ENCODE peak calls at places on chromosomes 3 and 15, in ten cellular contexts. I is nephron progenitor cell, A is OCI-LY7, N is activated B cell treated with CpG ODN at 0.5 μM for 24 hours, T is Panc1, D is vagina, Q is H9, M is PC-3, K is cardiac muscle cell, L is HFFc6. U is an unnamed sample.
A peak's percentile ranks its signal among the peaks of the same experiment; 100 is the strongest.

GRCh38 chr15:47787875-47788274 is 70.6 kb downstream of the SEMA6D start:
- DNase-seq in Q (no peak), A (no peak), K (peak; percentile 73), T (no peak), N (no peak), D (no peak), L (no peak), I (no peak), M (no peak), U (no peak)

GRCh38 chr15:64596701-64597468 is 136.5 kb downstream of the ZNF609 start:
- DNase-seq in A (no peak), Q (peak; percentile 62), D (no peak), T (no peak), I (peak; percentile 28), K (peak; percentile 84), N (no peak), L (peak; percentile 9), M (no peak), U (no peak)

GRCh38 chr3:45241206-45241605 is 15.1 kb upstream of the TMEM158 start:
- DNase-seq in Q (no peak), L (no peak), I (no peak), T (no peak), M (no peak), A (no peak), K (no peak), D (no peak), N (no peak), U (no peak)

GRCh38 chr3:126309861-126310655 is 47.1 kb downstream of the KLF15 start:
- DNase-seq in A (no peak), N (no peak), D (peak; percentile 42), T (no peak), Q (no peak), I (no peak), M (no peak), L (no peak), K (no peak), U (no peak)

GRCh38 chr15:70853855-70854668 is at the start of gene LARP6:
- DNase-seq in N (peak; percentile 18), K (peak; percentile 88), Q (peak; percentile 72), I (peak; percentile 84), D (no peak), L (no peak), M (peak; percentile 48), A (no peak), T (no peak), U (peak; percentile 58)

GRCh38 chr3:184687363-184688049 is 24.4 kb downstream of the MAGEF1 start:
- DNase-seq in D (no peak), M (no peak), A (no peak), T (no peak), K (no peak), L (no peak), Q (no peak), I (peak; percentile 47), N (peak; percentile 43), U (no peak)

GRCh38 chr15:50046868-50047267 is 72.2 kb downstream of the ATP8B4 start:
- DNase-seq in M (peak; percentile 39), D (no peak), Q (no peak), N (no peak), K (no peak), T (no peak), A (no peak), L (peak; percentile 28), I (no peak), U (no peak)

GRCh38 chr3:49173116-49173791 is 1.9 kb downstream of the KLHDC8B start:
- DNase-seq in Q (peak; percentile 55), N (no peak), M (no peak), I (peak; percentile 64), A (no peak), T (no peak), L (no peak), D (no peak), K (peak; percentile 86), U (no peak)

GRCh38 chr15:89121414-89121813 is 33.2 kb downstream of the ABHD2 start:
- DNase-seq in Q (no peak), K (no peak), T (no peak), M (peak; percentile 71), A (no peak), D (no peak), N (no peak), I (no peak), L (no peak), U (no peak)

GRCh38 chr3:17518189-17519059 is 224.0 kb downstream of the TBC1D5 start:
- DNase-seq in T (no peak), Q (peak; percentile 55), N (no peak), L (no peak), K (peak; percentile 62), M (no peak), I (no peak), D (no peak), A (no peak), U (no peak)

GRCh38 chr3:37221407-37221806 is 47.0 kb upstream of the LRRFIP2 start:
- DNase-seq in N (no peak), T (no peak), D (no peak), I (no peak), L (peak; percentile 76), M (peak; percentile 98), Q (no peak), A (no peak), K (no peak), U (no peak)

GRCh38 chr3:120100711-120101110 is 6.5 kb upstream of the GSK3B start:
- DNase-seq in D (no peak), I (no peak), T (no peak), Q (no peak), K (no peak), A (no peak), L (peak; percentile 49), M (no peak), N (no peak), U (no peak)

GRCh38 chr15:62931650-62932049 is 110.9 kb upstream of the TPM1 start:
- DNase-seq in A (no peak), Q (no peak), K (no peak), L (no peak), T (no peak), D (no peak), N (no peak), M (no peak), I (no peak), U (no peak)

GRCh38 chr3:144031938-144032337 is 60.3 kb downstream of the DIPK2A start:
- DNase-seq in D (no peak), Q (no peak), T (no peak), K (no peak), L (no peak), I (no peak), A (no peak), M (peak; percentile 12), N (no peak), U (no peak)

GRCh38 chr15:70231484-70231883 is 133.8 kb upstream of the TLE3 start:
- DNase-seq in L (no peak), Q (no peak), D (no peak), T (no peak), A (no peak), I (no peak), K (no peak), M (no peak), N (no peak), U (no peak)

GRCh38 chr15:70099966-70100494 is 2.3 kb upstream of the TLE3 start:
- DNase-seq in A (peak; percentile 36), L (no peak), Q (no peak), K (peak; percentile 54), M (peak; percentile 39), I (no peak), N (no peak), D (no peak), T (no peak), U (peak; percentile 48)

GRCh38 chr3:61334783-61335182 is 83.5 kb upstream of the FHIT start:
- DNase-seq in D (no peak), M (no peak), L (no peak), N (no peak), Q (no peak), A (no peak), K (no peak), I (no peak), T (no peak), U (no peak)

GRCh38 chr3:195117978-195118581 is 152.9 kb downstream of the XXYLT1 start:
- DNase-seq in T (no peak), M (peak; percentile 89), N (no peak), I (no peak), D (no peak), L (no peak), K (no peak), A (no peak), Q (no peak), U (no peak)
- TF ChIP-seq CTCF in T (peak; percentile 61), M (peak; percentile 31), N (no peak), I (peak; percentile 13), D (no peak), L (peak; percentile 46), K (peak; percentile 46), A (peak; percentile 52), Q (peak; percentile 51), U (peak; percentile 16)

GRCh38 chr3:113531826-113532697 is at the start of gene SIDT1:
- DNase-seq in N (peak; percentile 49), I (peak; percentile 12), K (peak; percentile 15), Q (peak; percentile 42), T (no peak), M (peak; percentile 76), A (peak; percentile 76), L (no peak), D (no peak), U (peak; percentile 84)
- TF ChIP-seq CTCF in N (no peak), I (no peak), K (no peak), Q (no peak), T (peak; percentile 6), M (peak; percentile 35), A (no peak), L (no peak), D (no peak), U (no peak)

GRCh38 chr3:50611464-50612233 is at the start of gene CISH:
- DNase-seq in M (peak; percentile 96), N (peak; percentile 92), I (peak; percentile 98), A (peak; percentile 78), D (peak; percentile 98), K (peak; percentile 97), L (peak; percentile 88), T (no peak), Q (peak; percentile 96), U (peak; percentile 93)
- TF ChIP-seq CTCF in M (peak; percentile 44), N (no peak), I (peak; percentile 54), A (peak; percentile 72), D (peak; percentile 5), K (peak; percentile 60), L (peak; percentile 73), T (peak; percentile 18), Q (peak; percentile 83), U (peak; percentile 49)

GRCh38 chr15:29936353-29937049 is 114.2 kb upstream of the TJP1 start:
- DNase-seq in I (no peak), A (no peak), N (no peak), D (no peak), Q (no peak), M (peak; percentile 86), T (no peak), K (no peak), L (no peak), U (no peak)

GRCh38 chr15:29934251-29934650 is 112.0 kb upstream of the TJP1 start:
- DNase-seq in M (peak; percentile 99), A (no peak), K (no peak), Q (no peak), D (no peak), L (peak; percentile 52), T (peak; percentile 39), N (no peak), I (no peak), U (no peak)

GRCh38 chr15:29933043-29933442 is 110.8 kb upstream of the TJP1 start:
- DNase-seq in D (no peak), A (no peak), I (no peak), L (no peak), M (no peak), T (no peak), N (no peak), Q (no peak), K (no peak), U (no peak)

GRCh38 chr15:29937956-29938355 is 115.7 kb upstream of the TJP1 start:
- DNase-seq in T (no peak), K (no peak), L (no peak), D (no peak), M (peak; percentile 94), I (no peak), N (no peak), Q (no peak), A (no peak), U (no peak)

GRCh38 chr15:29935296-29936020 is 113.2 kb upstream of the TJP1 start:
- DNase-seq in D (no peak), M (peak; percentile 59), I (no peak), L (no peak), N (no peak), K (no peak), Q (peak; percentile 45), A (peak; percentile 1), T (no peak), U (no peak)
- TF ChIP-seq CTCF in D (no peak), M (peak; percentile 65), I (no peak), L (peak; percentile 45), N (no peak), K (no peak), Q (peak; percentile 50), A (peak; percentile 36), T (peak; percentile 48), U (no peak)